ENCODE peak calls at places on chromosomes 13 and 19, in five cellular contexts. H, F, Y, K and V are unnamed samples.

GRCh38 chr19:38228005-38228377 is 4.0 kb upstream of the DPF1 start:
- DNase-seq in F (no peak), K (no peak), Y (no peak), H (no peak), V (no peak)

GRCh38 chr13:43057653-43058317 is 34.4 kb downstream of the DNAJC15 start:
- DNase-seq in H (no peak), F (no peak), K (no peak), Y (no peak), V (no peak)

GRCh38 chr19:14544047-14544446 is 14.7 kb downstream of the TECR start:
- DNase-seq in Y (no peak), H (no peak), K (no peak), F (no peak), V (no peak)

GRCh38 chr13:20825476-20825875 is 51.7 kb upstream of the EEF1AKMT1 start:
- DNase-seq in K (no peak), Y (no peak), H (no peak), F (no peak), V (no peak)

GRCh38 chr19:48962849-48963165 is 2.3 kb upstream of the FTL start:
- DNase-seq in F (no peak), H (no peak), Y (no peak), K (no peak), V (no peak)

GRCh38 chr13:113972451-113973217 is 1.2 kb downstream of the C13orf46 start:
- DNase-seq in F (no peak), K (no peak), Y (no peak), H (no peak), V (no peak)

GRCh38 chr19:5369304-5369703 is 28.7 kb upstream of the PTPRS start:
- DNase-seq in K (no peak), H (no peak), F (no peak), Y (no peak), V (no peak)

GRCh38 chr13:26449063-26449848 is 108.2 kb upstream of the WASF3 start:
- DNase-seq in Y (no peak), K (no peak), F (no peak), H (no peak), V (no peak)

GRCh38 chr19:1987197-1988187 is 28.0 kb downstream of the BTBD2 start:
- DNase-seq in H (no peak), Y (peak; percentile 17), K (no peak), F (no peak), V (no peak)

GRCh38 chr19:33032218-33032781 is 32.4 kb downstream of the RHPN2 start:
- DNase-seq in F (no peak), K (no peak), Y (no peak), H (no peak), V (no peak)

GRCh38 chr13:21458457-21458815 is 667 bp downstream of the ZDHHC20 start:
- DNase-seq in K (no peak), H (no peak), Y (no peak), F (peak; percentile 13), V (peak; percentile 10)

GRCh38 chr19:43672061-43672679 is 2.2 kb upstream of the PLAUR start:
- DNase-seq in K (no peak), H (no peak), Y (no peak), F (no peak), V (no peak)

GRCh38 chr19:42323852-42324654 is 1.4 kb upstream of the MEGF8 start:
- DNase-seq in Y (no peak), H (no peak), K (no peak), F (no peak), V (no peak)

GRCh38 chr19:54172764-54173699 is at the start of gene TMC4:
- DNase-seq in K (peak; percentile 10), Y (peak; percentile 19), F (no peak), H (no peak), V (peak; percentile 74)

GRCh38 chr19:5193192-5193591 is 147.4 kb downstream of the PTPRS start:
- DNase-seq in F (no peak), H (no peak), K (no peak), Y (no peak), V (no peak)

GRCh38 chr19:35444735-35445134 is 3.3 kb upstream of the FFAR2 start:
- DNase-seq in H (no peak), K (no peak), Y (no peak), F (no peak), V (no peak)

GRCh38 chr19:33052352-33052972 is 12.2 kb downstream of the RHPN2 start:
- DNase-seq in H (no peak), K (no peak), Y (peak; percentile 16), F (no peak), V (no peak)

GRCh38 chr19:36688058-36688457 is 646 bp downstream of the ZNF567 start:
- DNase-seq in K (no peak), H (no peak), Y (no peak), F (no peak), V (no peak)

GRCh38 chr19:34411216-34411615 is 7.0 kb downstream of the PDCD2L start:
- DNase-seq in F (no peak), Y (no peak), K (no peak), H (no peak), V (no peak)

GRCh38 chr13:105278797-105279425 is 1256.6 kb downstream of the EFNB2 start:
- DNase-seq in H (no peak), Y (no peak), K (no peak), F (no peak), V (no peak)

GRCh38 chr13:75812751-75813181 is 176.6 kb downstream of the LMO7 start:
- DNase-seq in F (no peak), K (no peak), H (no peak), Y (no peak), V (no peak)

GRCh38 chr19:45613926-45614725 is 12.1 kb upstream of the GPR4 start:
- DNase-seq in H (peak; percentile 50), F (no peak), K (peak; percentile 55), Y (peak; percentile 93), V (peak; percentile 87)

GRCh38 chr19:15463865-15464371 is 426 bp downstream of the RASAL3 start:
- DNase-seq in K (peak; percentile 93), H (no peak), Y (peak; percentile 80), F (peak; percentile 61), V (no peak)

GRCh38 chr19:2270157-2270571 is 11.8 kb downstream of the PEAK3 start:
- DNase-seq in F (no peak), Y (no peak), H (no peak), K (no peak), V (no peak)

GRCh38 chr19:17487240-17488121 is 17.2 kb downstream of the SLC27A1 start:
- DNase-seq in F (no peak), Y (no peak), K (no peak), H (no peak), V (no peak)

GRCh38 chr19:4390862-4391693 is 9.3 kb downstream of the SH3GL1 start:
- DNase-seq in K (no peak), Y (no peak), F (no peak), H (no peak), V (no peak)

GRCh38 chr19:48997972-48998371 is 4.3 kb downstream of the RUVBL2 start:
- DNase-seq in H (no peak), Y (peak; percentile 52), F (no peak), K (peak; percentile 55), V (no peak)